ENCODE peak calls at places on chromosomes 11 and 22, in four cellular contexts. R, H, Q and D are unnamed samples.

GRCh38 chr11:63609536-63609935 is 4.7 kb downstream of the PLAAT3 start:
- DNase-seq in R (no peak), H (no peak), Q (no peak), D (no peak)

GRCh38 chr11:118791961-118792578 is 1.1 kb upstream of the DDX6 start:
- DNase-seq in R (no peak), H (peak), Q (peak), D (no peak)

GRCh38 chr11:12201016-12201985 is 90.9 kb downstream of the MICAL2 start:
- DNase-seq in R (peak), H (peak), Q (no peak), D (no peak)

GRCh38 chr11:19642185-19642591 is 70.4 kb upstream of the NAV2 start:
- DNase-seq in R (no peak), H (peak), Q (no peak), D (no peak)

GRCh38 chr11:45341379-45341778 is 55.2 kb upstream of the SYT13 start:
- DNase-seq in R (no peak), H (no peak), Q (no peak), D (no peak)

GRCh38 chr11:45593992-45594391 is 71.4 kb downstream of the CHST1 start:
- DNase-seq in R (no peak), H (no peak), Q (peak), D (no peak)

GRCh38 chr11:109972181-109972715 is 120.9 kb upstream of the ZC3H12C start:
- DNase-seq in R (no peak), H (no peak), Q (peak), D (no peak)

GRCh38 chr22:28600546-28601143 is 79.0 kb downstream of the TTC28 start:
- DNase-seq in R (peak), H (peak), Q (peak), D (peak)

GRCh38 chr11:69463181-69463891 is 18.1 kb upstream of the LINC01488 start:
- DNase-seq in R (peak), H (peak), Q (no peak), D (no peak)

GRCh38 chr11:7577883-7578242 is 64.1 kb downstream of the PPFIBP2 start:
- DNase-seq in R (peak), H (peak), Q (peak), D (peak)

DNA sequence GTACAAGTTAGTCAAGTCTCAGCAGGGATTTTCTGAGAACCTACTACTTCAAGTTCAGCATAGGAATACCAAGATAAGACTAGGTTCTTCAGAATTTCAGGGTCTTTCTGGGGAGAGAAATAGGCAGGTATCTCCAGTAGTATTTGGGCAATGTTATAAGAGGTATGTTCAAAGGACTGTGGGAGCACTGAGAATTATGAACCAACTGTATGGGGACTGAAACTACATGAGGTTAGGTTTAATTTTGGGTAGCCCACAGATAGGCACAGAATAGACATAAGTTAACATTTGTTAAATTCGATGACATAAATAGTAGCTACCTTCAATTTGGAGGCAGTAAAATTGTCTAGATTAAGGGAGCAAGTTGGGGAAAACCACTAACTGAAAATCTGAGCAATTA is 9.2 kb upstream of the GAB2 start:
- DNase-seq in R (no peak), H (no peak), Q (no peak), D (no peak)
- H3K4me3 ChIP-seq in R (no peak), H (no peak), Q (peak), D (no peak)

GRCh38 chr11:124719534-124719933 is 20.2 kb upstream of the NRGN start:
- DNase-seq in R (no peak), H (no peak), Q (no peak), D (no peak)
- TF ChIP-seq EZH2 in R (no peak), H (no peak), Q (no peak), D (no peak)

GRCh38 chr22:50673231-50674126 is 856 bp downstream of the SHANK3 start:
- DNase-seq in R (no peak), H (no peak), Q (no peak), D (no peak)

GRCh38 chr22:50675553-50676199 is 3.1 kb downstream of the SHANK3 start:
- DNase-seq in R (no peak), H (no peak), Q (no peak), D (no peak)

GRCh38 chr22:50672471-50673230 is at the start of gene SHANK3:
- DNase-seq in R (no peak), H (no peak), Q (no peak), D (no peak)

GRCh38 chr22:50674606-50675552 is 2.3 kb downstream of the SHANK3 start:
- DNase-seq in R (no peak), H (peak), Q (no peak), D (no peak)

DNA sequence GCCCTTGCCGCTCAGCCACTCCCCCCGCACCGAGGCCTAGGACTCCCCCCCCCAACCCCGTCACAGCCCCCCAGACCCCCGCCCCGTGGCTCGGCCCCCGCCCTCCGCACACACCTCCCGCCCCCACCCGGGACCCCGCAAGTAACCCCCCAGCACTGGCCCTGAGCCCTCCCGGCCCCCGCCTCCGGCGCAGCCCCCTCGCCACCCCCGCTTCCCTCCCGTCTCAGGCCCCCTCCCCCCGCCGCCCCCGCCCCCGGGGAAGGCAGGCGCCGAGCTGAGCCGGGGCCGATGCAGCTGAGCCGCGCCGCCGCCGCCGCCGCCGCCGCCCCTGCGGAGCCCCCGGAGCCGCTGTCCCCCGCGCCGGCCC is 1.5 kb downstream of the SHANK3 start:
- DNase-seq in R (no peak), H (no peak), Q (no peak), D (no peak)
- H3K4me3 ChIP-seq in R (no peak), H (no peak), Q (no peak), D (peak)

GRCh38 chr22:43892183-43892894 is 526 bp upstream of the PNPLA5 start:
- DNase-seq in R (no peak), H (no peak), Q (no peak), D (no peak)

GRCh38 chr22:43889366-43890253 is 2.2 kb downstream of the PNPLA5 start:
- DNase-seq in R (peak), H (peak), Q (no peak), D (no peak)

GRCh38 chr22:43893266-43893665 is 1.5 kb upstream of the PNPLA5 start:
- DNase-seq in R (no peak), H (no peak), Q (no peak), D (no peak)

GRCh38 chr22:43890901-43891331 is 897 bp downstream of the PNPLA5 start:
- DNase-seq in R (no peak), H (peak), Q (no peak), D (no peak)

DNA sequence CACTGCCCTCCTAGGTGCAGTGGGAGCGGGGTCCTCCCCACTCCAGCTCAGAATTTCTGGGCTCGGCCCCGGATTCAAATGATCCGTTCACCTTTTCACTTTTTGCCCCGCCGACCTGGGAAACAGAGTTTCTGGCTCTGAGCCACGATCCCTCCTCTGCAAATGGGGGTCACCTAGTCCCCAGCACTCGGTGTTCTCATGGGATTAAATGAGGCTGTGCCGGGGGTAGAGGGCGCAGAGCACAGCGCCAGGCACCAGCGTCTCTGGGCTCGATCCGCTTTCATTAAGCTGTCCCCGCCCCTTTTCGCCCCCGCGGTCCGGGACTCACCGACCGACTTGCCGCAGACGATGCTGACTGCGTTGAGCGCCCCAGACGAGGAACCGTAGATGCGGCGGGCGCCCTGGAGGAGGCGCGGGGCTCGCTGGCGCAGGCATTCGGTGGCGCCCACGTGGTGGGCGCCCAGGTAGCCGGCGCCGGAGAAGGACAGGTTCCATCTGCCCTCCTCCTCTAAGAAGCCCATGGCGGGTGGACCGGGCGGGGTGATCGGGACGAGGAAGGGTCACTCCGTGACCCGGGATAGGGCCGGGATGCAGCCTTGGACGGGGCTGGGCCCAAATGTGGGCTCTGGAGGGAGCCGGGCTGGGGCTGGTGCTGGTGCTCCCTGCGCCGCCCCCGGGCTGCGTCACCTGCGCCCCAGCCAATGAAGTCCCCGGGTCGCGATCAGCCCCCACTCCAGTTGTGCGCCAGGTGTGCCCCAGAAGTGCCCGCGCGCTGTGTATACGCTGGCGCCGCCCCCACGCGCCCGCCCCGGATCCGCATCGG is at the start of gene PNPLA5:
- DNase-seq in R (no peak), H (peak), Q (no peak), D (no peak)
- TF ChIP-seq EZH2 in R (no peak), H (peak), Q (no peak), D (no peak)

DNA sequence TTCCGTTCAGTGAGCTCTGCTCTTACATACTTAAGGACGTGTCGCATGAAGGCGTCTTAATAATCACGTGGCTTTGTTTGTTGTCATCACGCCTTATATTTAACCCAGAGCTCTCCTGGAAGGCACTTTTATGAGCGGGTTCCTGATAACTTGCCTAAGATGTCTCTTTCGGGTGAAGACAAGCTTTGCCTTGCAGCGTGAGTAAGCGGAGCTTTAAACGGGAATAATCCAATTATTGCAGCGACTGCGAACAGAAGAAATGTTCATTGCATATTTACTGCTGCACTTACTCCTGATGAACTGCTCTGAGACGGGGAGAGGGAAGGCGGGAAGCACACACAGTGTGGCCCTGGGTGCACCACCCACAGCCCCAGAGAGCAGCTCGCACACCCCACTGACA is 1128.1 kb downstream of the BRD1 start:
- DNase-seq in R (no peak), H (no peak), Q (no peak), D (no peak)
- H3K4me3 ChIP-seq in R (no peak), H (no peak), Q (no peak), D (no peak)